ENCODE peak calls at places on chromosomes 12 and 14, in ten cellular contexts. U is fibroblast of mammary gland, L is tibial artery, T is foreskin fibroblast, K is IMR-90, C is dorsolateral prefrontal cortex, F is Peyer's patch, S is mucosa of descending colon, J is AG04449, X is RWPE1. D is an unnamed sample.

GRCh38 chr14:69107407-69108003 is 45.4 kb downstream of the DCAF5 start:
- DNase-seq in U (peak; percentile 74), L (no peak), T (peak; percentile 54), K (peak; percentile 71), C (no peak), F (peak; percentile 51), S (no peak), J (no peak), X (peak; percentile 71), D (no peak)

GRCh38 chr14:95535226-95536021 is 574 bp downstream of the GLRX5 start:
- DNase-seq in U (no peak), L (no peak), T (no peak), K (no peak), C (no peak), F (peak; percentile 61), S (peak; percentile 46), J (no peak), X (no peak), D (no peak)

GRCh38 chr12:57614178-57614947 is 3.1 kb downstream of the ARHGEF25 start:
- DNase-seq in U (peak; percentile 47), L (peak; percentile 72), T (no peak), K (peak; percentile 15), C (peak; percentile 46), F (peak; percentile 73), S (no peak), J (no peak), X (no peak), D (no peak)

GRCh38 chr12:88453323-88453722 is 126.9 kb downstream of the KITLG start:
- DNase-seq in U (peak; percentile 46), L (no peak), T (no peak), K (peak; percentile 72), C (no peak), F (no peak), S (no peak), J (no peak), X (no peak), D (no peak)

GRCh38 chr12:67358686-67359374 is 89.7 kb downstream of the CAND1 start:
- DNase-seq in U (peak; percentile 96), L (no peak), T (peak; percentile 72), K (peak; percentile 83), C (no peak), F (no peak), S (no peak), J (peak; percentile 96), X (no peak), D (no peak)

GRCh38 chr14:72177246-72177645 is 245.0 kb downstream of the RGS6 start:
- DNase-seq in U (no peak), L (no peak), T (no peak), K (no peak), C (no peak), F (no peak), S (no peak), J (no peak), X (no peak), D (no peak)

GRCh38 chr12:52819021-52819420 is 5.1 kb upstream of the KRT4 start:
- DNase-seq in U (no peak), L (no peak), T (no peak), K (no peak), C (no peak), F (no peak), S (no peak), J (no peak), X (no peak), D (no peak)

GRCh38 chr12:1907652-1908611 is 10.5 kb downstream of the CACNA2D4 start:
- DNase-seq in U (peak; percentile 15), L (peak; percentile 54), T (no peak), K (no peak), C (no peak), F (peak; percentile 45), S (peak; percentile 80), J (no peak), X (peak; percentile 25), D (no peak)

GRCh38 chr12:101323255-101323654 is 43.4 kb downstream of the UTP20 start:
- DNase-seq in U (no peak), L (no peak), T (no peak), K (no peak), C (no peak), F (no peak), S (no peak), J (no peak), X (no peak), D (no peak)

GRCh38 chr14:64119535-64119934 is 174.6 kb downstream of the ESR2 start:
- DNase-seq in U (no peak), L (no peak), T (no peak), K (no peak), C (no peak), F (no peak), S (no peak), J (no peak), X (no peak), D (no peak)

GRCh38 chr12:85955127-85955526 is 81.0 kb downstream of the NTS start:
- DNase-seq in U (peak; percentile 4), L (no peak), T (no peak), K (no peak), C (no peak), F (no peak), S (no peak), J (no peak), X (peak; percentile 14), D (no peak)

GRCh38 chr14:58243790-58244555 is 670 bp upstream of the PSMA3 start:
- DNase-seq in U (peak; percentile 31), L (peak; percentile 59), T (peak; percentile 17), K (no peak), C (no peak), F (no peak), S (no peak), J (no peak), X (peak; percentile 46), D (no peak)

DNA sequence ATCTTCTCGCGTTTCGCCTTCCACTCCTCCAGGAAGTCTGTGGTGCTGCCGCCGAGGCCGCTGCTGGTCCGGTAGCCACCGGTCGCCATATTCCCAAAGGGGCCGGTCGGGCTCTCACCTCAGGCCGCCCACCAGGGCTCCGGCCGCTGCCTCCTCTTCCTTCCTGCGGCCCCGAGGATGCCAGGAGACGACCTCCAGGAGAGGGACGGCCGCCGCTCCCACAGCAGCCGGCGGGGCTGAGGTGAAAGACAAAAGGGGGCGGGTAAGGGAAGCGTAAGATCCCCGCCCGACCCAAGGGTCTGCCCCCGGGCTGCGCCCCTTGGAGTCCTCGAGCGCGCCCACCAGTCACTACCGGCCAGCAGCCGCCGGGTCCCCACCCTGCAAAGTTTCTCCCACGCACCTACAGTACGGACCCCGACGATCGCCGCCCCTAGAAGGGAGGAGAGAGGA is 583 bp downstream of the PAWR start:
- DNase-seq in U (no peak), L (peak; percentile 70), T (no peak), K (peak; percentile 20), C (no peak), F (peak; percentile 63), S (no peak), J (no peak), X (no peak), D (peak; percentile 54)
- TF ChIP-seq CTCF in U (no peak), L (no peak), T (no peak), K (no peak), C (no peak), F (no peak), S (no peak), J (no peak), X (no peak), D (no peak)

GRCh38 chr12:79008591-79008990 is 144.0 kb downstream of the SYT1 start:
- DNase-seq in U (no peak), L (no peak), T (no peak), K (no peak), C (no peak), F (no peak), S (no peak), J (no peak), X (no peak), D (no peak)

GRCh38 chr12:79001404-79001803 is 136.8 kb downstream of the SYT1 start:
- DNase-seq in U (no peak), L (no peak), T (no peak), K (no peak), C (no peak), F (no peak), S (no peak), J (no peak), X (no peak), D (no peak)

GRCh38 chr12:79000501-79000900 is 135.9 kb downstream of the SYT1 start:
- DNase-seq in U (peak; percentile 35), L (no peak), T (peak; percentile 7), K (peak; percentile 32), C (no peak), F (no peak), S (no peak), J (no peak), X (no peak), D (no peak)

DNA sequence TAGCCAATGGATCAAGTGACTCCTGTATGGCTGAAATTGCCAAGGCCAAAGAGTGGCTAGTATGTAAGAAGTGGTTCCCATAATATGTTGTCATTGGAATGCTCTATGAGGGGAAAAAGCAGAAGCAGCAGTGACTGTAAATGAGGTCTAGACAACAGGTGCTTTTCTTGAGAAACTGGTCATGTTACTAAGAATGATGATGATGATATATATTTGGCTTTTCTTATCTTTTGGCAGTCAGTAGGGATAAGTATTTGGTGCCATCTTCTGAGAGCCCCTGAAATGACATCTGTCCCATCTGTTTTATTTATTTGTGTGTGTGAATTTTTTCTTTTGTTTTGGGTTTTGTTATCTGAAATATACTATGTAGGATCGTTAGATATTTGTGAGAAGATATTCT is 141.7 kb downstream of the SYT1 start:
- DNase-seq in U (peak; percentile 23), L (no peak), T (peak; percentile 4), K (peak; percentile 21), C (no peak), F (no peak), S (no peak), J (no peak), X (peak; percentile 4), D (no peak)
- TF ChIP-seq CTCF in U (peak; percentile 35), L (no peak), T (no peak), K (peak; percentile 51), C (no peak), F (no peak), S (no peak), J (peak; percentile 17), X (peak; percentile 13), D (no peak)

GRCh38 chr14:38211258-38211735 is 3.6 kb downstream of the SSTR1 start:
- DNase-seq in U (peak; percentile 3), L (no peak), T (no peak), K (no peak), C (no peak), F (no peak), S (peak; percentile 24), J (no peak), X (no peak), D (no peak)
- TF ChIP-seq CTCF in U (no peak), L (peak; percentile 2), T (no peak), K (no peak), C (no peak), F (no peak), S (no peak), J (no peak), X (no peak), D (peak; percentile 6)

GRCh38 chr12:102811125-102811737 is 105.8 kb downstream of the PAH start:
- DNase-seq in U (peak; percentile 2), L (no peak), T (no peak), K (no peak), C (no peak), F (no peak), S (no peak), J (no peak), X (peak; percentile 15), D (peak; percentile 34)

GRCh38 chr12:102814691-102815367 is 102.2 kb downstream of the PAH start:
- DNase-seq in U (no peak), L (no peak), T (no peak), K (no peak), C (no peak), F (no peak), S (no peak), J (no peak), X (no peak), D (no peak)

GRCh38 chr12:102821149-102821548 is 95.9 kb downstream of the PAH start:
- DNase-seq in U (no peak), L (no peak), T (no peak), K (no peak), C (no peak), F (no peak), S (no peak), J (no peak), X (no peak), D (no peak)

GRCh38 chr12:102816816-102817434 is 100.1 kb downstream of the PAH start:
- DNase-seq in U (peak; percentile 34), L (no peak), T (no peak), K (peak; percentile 29), C (no peak), F (no peak), S (no peak), J (peak; percentile 3), X (peak; percentile 36), D (no peak)
- TF ChIP-seq CTCF in U (peak; percentile 78), L (peak; percentile 35), T (peak; percentile 79), K (peak; percentile 54), C (peak; percentile 73), F (peak; percentile 32), S (peak; percentile 42), J (peak; percentile 63), X (peak; percentile 64), D (peak; percentile 77)

D was measured in neural crest cell.